ENCODE peak calls at places on chromosome 6, in ten cellular contexts. One of them, this sample, is unnamed. For H3K4me1, the result is how much of the 10 kb centered on the place peaks cover.

GRCh38 chr6:146598785-146599405 is at the start of gene ADGB:
- DNase-seq in OCI-LY7: no peak
- DNase-seq in uterus: no peak
- DNase-seq in PC-9: peak
- DNase-seq in hepatocyte: peak
- DNase-seq in ovary: peak
- DNase-seq in stomach: peak
- DNase-seq in left ventricle myocardium inferior: peak
- DNase-seq in breast epithelium: no peak
- DNase-seq in GM23248: peak
- DNase-seq in this sample: peak

GRCh38 chr6:18076231-18076630 is 46.2 kb downstream of the NHLRC1 start:
- DNase-seq in hepatocyte: no peak
- DNase-seq in ovary: no peak
- DNase-seq in GM23248: peak
- DNase-seq in breast epithelium: no peak
- DNase-seq in uterus: no peak
- DNase-seq in stomach: no peak
- DNase-seq in OCI-LY7: no peak
- DNase-seq in left ventricle myocardium inferior: no peak
- DNase-seq in PC-9: no peak
- DNase-seq in this sample: no peak

GRCh38 chr6:156617376-156617775 is 159.8 kb upstream of the ARID1B start:
- DNase-seq in left ventricle myocardium inferior: no peak
- DNase-seq in ovary: no peak
- DNase-seq in PC-9: peak
- DNase-seq in breast epithelium: no peak
- DNase-seq in uterus: no peak
- DNase-seq in OCI-LY7: no peak
- DNase-seq in GM23248: no peak
- DNase-seq in hepatocyte: peak
- DNase-seq in stomach: peak
- DNase-seq in this sample: peak

GRCh38 chr6:25697537-25698340 is 45.7 kb downstream of the SCGN start:
- DNase-seq in GM23248: peak
- DNase-seq in uterus: no peak
- DNase-seq in PC-9: no peak
- DNase-seq in hepatocyte: no peak
- DNase-seq in OCI-LY7: no peak
- DNase-seq in ovary: no peak
- DNase-seq in stomach: no peak
- DNase-seq in left ventricle myocardium inferior: no peak
- DNase-seq in breast epithelium: no peak
- DNase-seq in this sample: no peak

GRCh38 chr6:64041373-64041772 is 405.8 kb downstream of the PHF3 start:
- DNase-seq in stomach: no peak
- DNase-seq in OCI-LY7: no peak
- DNase-seq in PC-9: no peak
- DNase-seq in GM23248: no peak
- DNase-seq in breast epithelium: no peak
- DNase-seq in left ventricle myocardium inferior: no peak
- DNase-seq in hepatocyte: no peak
- DNase-seq in ovary: no peak
- DNase-seq in uterus: no peak
- DNase-seq in this sample: no peak

GRCh38 chr6:143068001-143068400 is 7.3 kb downstream of the AIG1 start:
- DNase-seq in left ventricle myocardium inferior: no peak
- DNase-seq in stomach: no peak
- DNase-seq in PC-9: no peak
- DNase-seq in GM23248: peak
- DNase-seq in breast epithelium: no peak
- DNase-seq in uterus: no peak
- DNase-seq in hepatocyte: no peak
- DNase-seq in ovary: no peak
- DNase-seq in OCI-LY7: no peak
- DNase-seq in this sample: no peak

GRCh38 chr6:19812512-19813119 is 24.6 kb upstream of the ID4 start:
- DNase-seq in GM23248: peak
- DNase-seq in PC-9: no peak
- DNase-seq in hepatocyte: peak
- DNase-seq in OCI-LY7: peak
- DNase-seq in ovary: no peak
- DNase-seq in left ventricle myocardium inferior: no peak
- DNase-seq in uterus: no peak
- DNase-seq in breast epithelium: no peak
- DNase-seq in stomach: no peak
- DNase-seq in this sample: no peak

GRCh38 chr6:24919404-24919892 is 16.3 kb downstream of the RIPOR2 start:
- DNase-seq in PC-9: no peak
- DNase-seq in GM23248: no peak
- DNase-seq in breast epithelium: no peak
- DNase-seq in left ventricle myocardium inferior: no peak
- DNase-seq in uterus: no peak
- DNase-seq in OCI-LY7: peak
- DNase-seq in ovary: no peak
- DNase-seq in hepatocyte: no peak
- DNase-seq in stomach: no peak
- DNase-seq in this sample: no peak

GRCh38 chr6:94245395-94245794 is 826.0 kb upstream of the EPHA7 start:
- DNase-seq in OCI-LY7: no peak
- DNase-seq in GM23248: no peak
- DNase-seq in PC-9: no peak
- DNase-seq in hepatocyte: no peak
- DNase-seq in ovary: no peak
- DNase-seq in stomach: no peak
- DNase-seq in left ventricle myocardium inferior: no peak
- DNase-seq in breast epithelium: no peak
- DNase-seq in uterus: no peak
- DNase-seq in this sample: no peak

GRCh38 chr6:32181890-32182529 is 2.0 kb downstream of the AGER start:
- DNase-seq in ovary: no peak
- DNase-seq in uterus: no peak
- DNase-seq in OCI-LY7: no peak
- DNase-seq in hepatocyte: no peak
- DNase-seq in breast epithelium: no peak
- DNase-seq in PC-9: no peak
- DNase-seq in stomach: no peak
- DNase-seq in GM23248: no peak
- DNase-seq in left ventricle myocardium inferior: no peak
- DNase-seq in this sample: peak

GRCh38 chr6:101114703-101115102 is 233.6 kb upstream of the ASCC3 start:
- DNase-seq in GM23248: peak
- DNase-seq in hepatocyte: peak
- DNase-seq in left ventricle myocardium inferior: no peak
- DNase-seq in PC-9: peak
- DNase-seq in uterus: no peak
- DNase-seq in breast epithelium: no peak
- DNase-seq in OCI-LY7: peak
- DNase-seq in stomach: no peak
- DNase-seq in ovary: no peak
- DNase-seq in this sample: no peak

GRCh38 chr6:21987501-21987957 is 309.3 kb downstream of the PRL start:
- DNase-seq in uterus: peak
- DNase-seq in OCI-LY7: no peak
- DNase-seq in PC-9: peak
- DNase-seq in left ventricle myocardium inferior: peak
- DNase-seq in breast epithelium: peak
- DNase-seq in GM23248: peak
- DNase-seq in hepatocyte: peak
- DNase-seq in stomach: peak
- DNase-seq in ovary: peak
- DNase-seq in this sample: peak

GRCh38 chr6:169986171-169986847 is 234.9 kb downstream of the ERMARD start:
- DNase-seq in uterus: no peak
- DNase-seq in OCI-LY7: no peak
- DNase-seq in ovary: no peak
- DNase-seq in stomach: no peak
- DNase-seq in breast epithelium: peak
- DNase-seq in PC-9: no peak
- DNase-seq in hepatocyte: no peak
- DNase-seq in GM23248: no peak
- DNase-seq in left ventricle myocardium inferior: peak
- DNase-seq in this sample: peak

GRCh38 chr6:38194589-38194988 is 375.1 kb downstream of the ZFAND3 start:
- DNase-seq in hepatocyte: no peak
- DNase-seq in GM23248: no peak
- DNase-seq in stomach: no peak
- DNase-seq in ovary: no peak
- DNase-seq in PC-9: no peak
- DNase-seq in breast epithelium: no peak
- DNase-seq in uterus: no peak
- DNase-seq in OCI-LY7: no peak
- DNase-seq in left ventricle myocardium inferior: no peak
- DNase-seq in this sample: no peak

GRCh38 chr6:57221191-57221935 is 744 bp downstream of the RAB23 start:
- DNase-seq in OCI-LY7: peak
- DNase-seq in PC-9: peak
- DNase-seq in ovary: peak
- DNase-seq in breast epithelium: peak
- DNase-seq in left ventricle myocardium inferior: peak
- DNase-seq in GM23248: peak
- DNase-seq in hepatocyte: peak
- DNase-seq in uterus: peak
- DNase-seq in stomach: peak
- DNase-seq in this sample: peak

GRCh38 chr6:39426057-39426592 is 103.6 kb upstream of the KCNK16 start:
- DNase-seq in hepatocyte: no peak
- DNase-seq in PC-9: peak
- DNase-seq in breast epithelium: no peak
- DNase-seq in ovary: no peak
- DNase-seq in OCI-LY7: no peak
- DNase-seq in uterus: no peak
- DNase-seq in left ventricle myocardium inferior: no peak
- DNase-seq in stomach: no peak
- DNase-seq in GM23248: peak
- DNase-seq in this sample: no peak

GRCh38 chr6:147285087-147285855 is 81.1 kb downstream of the STXBP5 start:
- DNase-seq in GM23248: peak
- DNase-seq in PC-9: no peak
- DNase-seq in uterus: no peak
- DNase-seq in stomach: no peak
- DNase-seq in ovary: no peak
- DNase-seq in left ventricle myocardium inferior: no peak
- DNase-seq in OCI-LY7: peak
- DNase-seq in hepatocyte: peak
- DNase-seq in breast epithelium: no peak
- DNase-seq in this sample: no peak

GRCh38 chr6:151284431-151285060 is 44.8 kb downstream of the AKAP12 start:
- DNase-seq in hepatocyte: no peak
- DNase-seq in uterus: no peak
- DNase-seq in GM23248: no peak
- DNase-seq in ovary: no peak
- DNase-seq in stomach: no peak
- DNase-seq in left ventricle myocardium inferior: no peak
- DNase-seq in breast epithelium: no peak
- DNase-seq in PC-9: no peak
- DNase-seq in OCI-LY7: no peak
- DNase-seq in this sample: no peak

GRCh38 chr6:10210052-10210451 is 204.8 kb downstream of the TFAP2A start:
- DNase-seq in hepatocyte: no peak
- DNase-seq in breast epithelium: no peak
- DNase-seq in OCI-LY7: no peak
- DNase-seq in uterus: no peak
- DNase-seq in GM23248: peak
- DNase-seq in left ventricle myocardium inferior: no peak
- DNase-seq in stomach: no peak
- DNase-seq in PC-9: peak
- DNase-seq in ovary: no peak
- DNase-seq in this sample: no peak

GRCh38 chr6:45209762-45210161 is 118.4 kb upstream of the RUNX2 start:
- DNase-seq in left ventricle myocardium inferior: no peak
- DNase-seq in OCI-LY7: no peak
- DNase-seq in uterus: no peak
- DNase-seq in hepatocyte: no peak
- DNase-seq in GM23248: peak
- DNase-seq in ovary: no peak
- DNase-seq in PC-9: no peak
- DNase-seq in breast epithelium: no peak
- DNase-seq in stomach: no peak
- DNase-seq in this sample: no peak

GRCh38 chr6:137625808-137626207 is 131.6 kb upstream of the OLIG3 start:
- DNase-seq in breast epithelium: no peak
- DNase-seq in hepatocyte: no peak
- DNase-seq in ovary: no peak
- DNase-seq in uterus: no peak
- DNase-seq in stomach: no peak
- DNase-seq in GM23248: no peak
- DNase-seq in OCI-LY7: no peak
- DNase-seq in PC-9: no peak
- DNase-seq in left ventricle myocardium inferior: no peak
- DNase-seq in this sample: no peak

GRCh38 chr6:14732845-14733757 is 512.8 kb upstream of the JARID2 start:
- DNase-seq in PC-9: peak
- DNase-seq in breast epithelium: no peak
- DNase-seq in GM23248: peak
- DNase-seq in left ventricle myocardium inferior: no peak
- DNase-seq in stomach: no peak
- DNase-seq in OCI-LY7: no peak
- DNase-seq in hepatocyte: no peak
- DNase-seq in ovary: no peak
- DNase-seq in uterus: no peak
- DNase-seq in this sample: no peak
- H3K4me1 ChIP-seq in PC-9: half or more
- H3K4me1 ChIP-seq in breast epithelium: under half
- H3K4me1 ChIP-seq in GM23248: under half
- H3K4me1 ChIP-seq in left ventricle myocardium inferior: under half
- H3K4me1 ChIP-seq in stomach: under half
- H3K4me1 ChIP-seq in OCI-LY7: half or more
- H3K4me1 ChIP-seq in hepatocyte: under half
- H3K4me1 ChIP-seq in ovary: under half
- H3K4me1 ChIP-seq in uterus: under half
- H3K4me1 ChIP-seq in this sample: under half

GRCh38 chr6:119821380-119821779 is 471.8 kb upstream of the MAN1A1 start:
- DNase-seq in left ventricle myocardium inferior: no peak
- DNase-seq in uterus: no peak
- DNase-seq in ovary: no peak
- DNase-seq in hepatocyte: no peak
- DNase-seq in OCI-LY7: no peak
- DNase-seq in PC-9: no peak
- DNase-seq in breast epithelium: no peak
- DNase-seq in GM23248: no peak
- DNase-seq in stomach: no peak
- DNase-seq in this sample: no peak
- H3K4me1 ChIP-seq in left ventricle myocardium inferior: under half
- H3K4me1 ChIP-seq in uterus: under half
- H3K4me1 ChIP-seq in ovary: under half
- H3K4me1 ChIP-seq in hepatocyte: under half
- H3K4me1 ChIP-seq in OCI-LY7: under half
- H3K4me1 ChIP-seq in PC-9: under half
- H3K4me1 ChIP-seq in breast epithelium: under half
- H3K4me1 ChIP-seq in GM23248: under half
- H3K4me1 ChIP-seq in stomach: under half
- H3K4me1 ChIP-seq in this sample: under half

GRCh38 chr6:13099771-13100170 is 228.6 kb downstream of the TBC1D7 start:
- DNase-seq in uterus: no peak
- DNase-seq in PC-9: no peak
- DNase-seq in left ventricle myocardium inferior: no peak
- DNase-seq in ovary: no peak
- DNase-seq in GM23248: no peak
- DNase-seq in OCI-LY7: no peak
- DNase-seq in breast epithelium: no peak
- DNase-seq in stomach: no peak
- DNase-seq in hepatocyte: no peak
- DNase-seq in this sample: no peak
- H3K4me1 ChIP-seq in uterus: under half
- H3K4me1 ChIP-seq in PC-9: under half
- H3K4me1 ChIP-seq in left ventricle myocardium inferior: half or more
- H3K4me1 ChIP-seq in ovary: under half
- H3K4me1 ChIP-seq in GM23248: under half
- H3K4me1 ChIP-seq in OCI-LY7: under half
- H3K4me1 ChIP-seq in breast epithelium: under half
- H3K4me1 ChIP-seq in stomach: under half
- H3K4me1 ChIP-seq in hepatocyte: under half
- H3K4me1 ChIP-seq in this sample: under half

GRCh38 chr6:43125119-43125518 is 46.0 kb upstream of the SRF start:
- DNase-seq in PC-9: no peak
- DNase-seq in stomach: no peak
- DNase-seq in hepatocyte: peak
- DNase-seq in breast epithelium: no peak
- DNase-seq in GM23248: peak
- DNase-seq in left ventricle myocardium inferior: no peak
- DNase-seq in OCI-LY7: no peak
- DNase-seq in ovary: no peak
- DNase-seq in uterus: no peak
- DNase-seq in this sample: peak
- H3K4me1 ChIP-seq in PC-9: under half
- H3K4me1 ChIP-seq in stomach: under half
- H3K4me1 ChIP-seq in hepatocyte: half or more
- H3K4me1 ChIP-seq in breast epithelium: under half
- H3K4me1 ChIP-seq in GM23248: half or more
- H3K4me1 ChIP-seq in left ventricle myocardium inferior: under half
- H3K4me1 ChIP-seq in OCI-LY7: under half
- H3K4me1 ChIP-seq in ovary: under half
- H3K4me1 ChIP-seq in uterus: under half
- H3K4me1 ChIP-seq in this sample: under half

This sample was measured in aorta.